ENCODE peak calls at places on chromosomes 5 and 9, in ten cellular contexts. N, U, I, E, Z, P, H, T, B and R are unnamed samples. For H3K4me1, the result is how much of the 10 kb centered on the place peaks cover.

GRCh38 chr5:32420506-32420905 is 24.0 kb downstream of the ZFR start:
- DNase-seq in N (peak), U (no peak), I (no peak), E (no peak), Z (no peak), P (peak), H (no peak), T (no peak), B (no peak), R (no peak)

GRCh38 chr5:91865920-91866319 is 482.8 kb upstream of the ARRDC3 start:
- DNase-seq in N (no peak), U (no peak), I (no peak), E (no peak), Z (peak), P (no peak), H (no peak), T (no peak), B (no peak), R (no peak)

GRCh38 chr5:176697929-176698520 is 50.7 kb downstream of the TSPAN17 start:
- DNase-seq in N (no peak), U (no peak), I (no peak), E (peak), Z (peak), P (no peak), H (no peak), T (no peak), B (peak), R (no peak)

GRCh38 chr5:115342593-115343377 is 46.3 kb upstream of the CCDC112 start:
- DNase-seq in N (no peak), U (no peak), I (no peak), E (no peak), Z (no peak), P (no peak), H (no peak), T (no peak), B (no peak), R (no peak)

GRCh38 chr5:41878598-41879305 is 8.5 kb upstream of the OXCT1 start:
- DNase-seq in N (no peak), U (no peak), I (no peak), E (no peak), Z (no peak), P (no peak), H (no peak), T (no peak), B (no peak), R (no peak)

GRCh38 chr9:12809720-12810119 is 34.9 kb downstream of the LURAP1L start:
- DNase-seq in N (no peak), U (peak), I (no peak), E (no peak), Z (no peak), P (no peak), H (no peak), T (no peak), B (no peak), R (no peak)

GRCh38 chr5:16617272-16617973 is 626 bp upstream of the RETREG1 start:
- DNase-seq in N (no peak), U (no peak), I (no peak), E (peak), Z (peak), P (no peak), H (no peak), T (no peak), B (no peak), R (peak)

GRCh38 chr5:111922344-111922743 is 165.3 kb upstream of the NREP start:
- DNase-seq in N (no peak), U (no peak), I (no peak), E (no peak), Z (no peak), P (no peak), H (no peak), T (no peak), B (no peak), R (no peak)

GRCh38 chr9:34985311-34985899 is 4.1 kb upstream of the DNAJB5 start:
- DNase-seq in N (peak), U (peak), I (peak), E (no peak), Z (peak), P (peak), H (no peak), T (peak), B (peak), R (peak)

GRCh38 chr5:79773612-79774011 is 84.0 kb downstream of the CMYA5 start:
- DNase-seq in N (no peak), U (no peak), I (no peak), E (no peak), Z (no peak), P (no peak), H (no peak), T (no peak), B (no peak), R (no peak)

GRCh38 chr9:86938780-86939179 is 8.5 kb downstream of the GAS1 start:
- DNase-seq in N (no peak), U (no peak), I (no peak), E (no peak), Z (no peak), P (no peak), H (no peak), T (no peak), B (no peak), R (no peak)

GRCh38 chr5:81046041-81046440 is 85.9 kb downstream of the RASGRF2 start:
- DNase-seq in N (no peak), U (no peak), I (no peak), E (no peak), Z (no peak), P (no peak), H (no peak), T (no peak), B (no peak), R (no peak)

GRCh38 chr9:92719028-92719647 is 45.5 kb downstream of the BICD2 start:
- DNase-seq in N (no peak), U (no peak), I (no peak), E (no peak), Z (no peak), P (no peak), H (no peak), T (no peak), B (no peak), R (no peak)

GRCh38 chr9:133119039-133119438 is 2.0 kb downstream of the RALGDS start:
- DNase-seq in N (no peak), U (peak), I (no peak), E (peak), Z (no peak), P (peak), H (no peak), T (no peak), B (no peak), R (peak)

GRCh38 chr5:1779782-1780620 is 19.6 kb downstream of the MRPL36 start:
- DNase-seq in N (no peak), U (no peak), I (no peak), E (no peak), Z (no peak), P (no peak), H (no peak), T (no peak), B (no peak), R (no peak)

GRCh38 chr9:38118862-38119435 is 49.9 kb upstream of the SHB start:
- DNase-seq in N (no peak), U (no peak), I (no peak), E (no peak), Z (no peak), P (no peak), H (no peak), T (no peak), B (no peak), R (no peak)

GRCh38 chr5:168706655-168707069 is 127.5 kb upstream of the PANK3 start:
- DNase-seq in N (peak), U (peak), I (no peak), E (peak), Z (peak), P (peak), H (no peak), T (no peak), B (peak), R (no peak)

GRCh38 chr5:180353226-180353962 is at the start of gene GFPT2:
- DNase-seq in N (peak), U (peak), I (peak), E (peak), Z (peak), P (peak), H (peak), T (peak), B (peak), R (peak)

GRCh38 chr5:42423285-42424152 is at the start of gene GHR:
- DNase-seq in N (peak), U (peak), I (peak), E (peak), Z (peak), P (peak), H (peak), T (no peak), B (peak), R (peak)

GRCh38 chr9:109411069-109411761 is 86.9 kb downstream of the PTPN3 start:
- DNase-seq in N (no peak), U (no peak), I (no peak), E (no peak), Z (no peak), P (no peak), H (no peak), T (no peak), B (no peak), R (no peak)

GRCh38 chr9:78041971-78042370 is 10.4 kb upstream of the GNAQ start:
- DNase-seq in N (no peak), U (no peak), I (no peak), E (no peak), Z (no peak), P (no peak), H (no peak), T (no peak), B (no peak), R (no peak)

DNA sequence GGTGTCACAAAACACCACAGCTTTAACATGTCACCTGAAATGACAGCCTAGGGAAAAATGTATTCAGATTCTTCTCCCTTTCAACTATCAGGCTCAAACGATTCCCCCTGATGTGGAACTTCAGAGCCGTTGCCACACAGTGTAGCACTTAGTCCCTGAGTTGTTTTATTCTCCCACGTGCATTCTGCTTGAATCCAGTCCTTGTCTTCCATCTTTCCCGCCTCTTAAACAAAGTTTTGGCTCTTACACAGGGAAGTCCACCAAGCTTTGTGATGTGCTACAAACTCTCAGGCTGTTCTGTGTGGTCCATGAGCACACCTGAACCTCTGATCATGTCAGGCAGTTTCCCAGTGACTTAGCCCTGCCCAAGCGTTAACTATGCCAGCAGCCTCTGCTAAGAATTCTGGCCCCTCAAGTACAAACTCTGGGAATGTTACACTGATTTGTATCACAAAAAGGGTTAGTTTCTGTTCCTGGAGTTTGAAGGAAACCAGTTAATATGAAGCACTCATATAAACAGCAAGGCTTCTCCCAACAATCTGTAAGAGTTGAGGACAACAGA is 45.8 kb upstream of the RNF38 start:
- DNase-seq in N (no peak), U (no peak), I (no peak), E (no peak), Z (no peak), P (no peak), H (no peak), T (no peak), B (no peak), R (no peak)
- H3K4me1 ChIP-seq in N (under half), U (under half), I (under half), E (under half), Z (under half), P (under half), H (under half), T (under half), B (under half), R (under half)

DNA sequence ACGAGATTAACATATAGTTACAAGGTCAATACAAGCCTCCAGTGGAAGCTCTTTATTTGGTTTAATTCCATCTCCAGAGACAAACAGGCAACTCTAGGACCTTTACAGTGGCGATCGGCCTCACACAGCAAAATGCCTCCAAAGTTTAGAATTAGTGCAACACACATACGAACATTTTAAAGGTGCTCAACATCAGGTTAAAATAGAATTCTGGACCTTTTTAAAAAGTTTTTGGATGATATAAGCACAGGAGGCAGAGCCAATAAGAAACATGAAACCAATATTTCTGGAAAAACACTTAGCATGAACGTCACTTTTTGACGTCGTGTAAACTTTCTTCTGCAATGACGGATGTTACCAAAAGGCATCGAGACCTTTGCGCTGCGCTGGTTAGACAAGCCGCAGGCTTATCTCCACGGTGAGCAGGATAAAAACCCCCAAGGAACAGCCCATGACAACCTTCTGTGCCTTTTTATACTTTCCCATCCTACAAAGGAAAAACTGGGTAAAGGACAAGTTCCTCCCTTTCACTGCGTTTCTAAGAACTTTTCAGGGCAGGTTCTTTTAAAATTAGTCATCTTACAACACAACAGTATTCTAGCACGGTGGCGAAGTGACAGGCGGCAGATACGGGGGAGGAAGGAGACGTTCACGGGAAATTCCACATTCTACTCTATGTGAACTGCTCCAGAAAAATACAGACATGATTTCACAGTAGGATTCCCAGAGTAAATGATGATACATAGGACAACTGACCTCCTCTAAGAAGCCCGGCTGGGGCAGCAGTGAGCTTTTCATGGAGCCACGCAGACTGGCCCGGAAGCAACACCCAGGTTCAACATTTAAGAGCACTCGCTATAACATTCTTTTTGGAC is 52.2 kb downstream of the USP20 start:
- DNase-seq in N (peak), U (peak), I (no peak), E (peak), Z (no peak), P (peak), H (no peak), T (peak), B (no peak), R (no peak)
- H3K4me3 ChIP-seq in N (no peak), U (no peak), I (no peak), E (peak), Z (no peak), P (no peak), H (peak), T (peak), B (no peak), R (peak)

DNA sequence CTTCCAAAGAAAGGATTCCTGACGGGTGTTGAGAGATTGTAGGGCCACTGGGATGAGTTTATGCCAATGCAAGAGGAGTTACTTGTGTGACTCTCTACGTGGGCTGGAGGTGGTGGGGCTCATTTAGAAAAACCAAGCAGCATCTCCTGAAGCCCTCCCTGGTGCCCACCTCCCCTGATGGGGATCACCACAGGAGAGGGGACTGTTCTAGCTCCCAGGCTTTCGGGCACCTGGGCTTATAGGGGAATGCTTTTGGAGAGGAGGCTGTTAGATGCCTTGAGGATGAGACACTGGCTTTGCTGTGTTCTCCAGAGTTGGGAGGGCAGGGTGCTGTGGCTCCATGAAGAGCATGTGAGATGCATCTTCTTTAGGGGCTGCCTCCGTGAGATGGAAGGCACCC is 65.0 kb downstream of the IRX1 start:
- DNase-seq in N (no peak), U (no peak), I (no peak), E (no peak), Z (no peak), P (no peak), H (no peak), T (no peak), B (no peak), R (no peak)
- H3K27ac ChIP-seq in N (no peak), U (no peak), I (no peak), E (no peak), Z (no peak), P (no peak), H (no peak), T (no peak), B (no peak), R (no peak)

DNA sequence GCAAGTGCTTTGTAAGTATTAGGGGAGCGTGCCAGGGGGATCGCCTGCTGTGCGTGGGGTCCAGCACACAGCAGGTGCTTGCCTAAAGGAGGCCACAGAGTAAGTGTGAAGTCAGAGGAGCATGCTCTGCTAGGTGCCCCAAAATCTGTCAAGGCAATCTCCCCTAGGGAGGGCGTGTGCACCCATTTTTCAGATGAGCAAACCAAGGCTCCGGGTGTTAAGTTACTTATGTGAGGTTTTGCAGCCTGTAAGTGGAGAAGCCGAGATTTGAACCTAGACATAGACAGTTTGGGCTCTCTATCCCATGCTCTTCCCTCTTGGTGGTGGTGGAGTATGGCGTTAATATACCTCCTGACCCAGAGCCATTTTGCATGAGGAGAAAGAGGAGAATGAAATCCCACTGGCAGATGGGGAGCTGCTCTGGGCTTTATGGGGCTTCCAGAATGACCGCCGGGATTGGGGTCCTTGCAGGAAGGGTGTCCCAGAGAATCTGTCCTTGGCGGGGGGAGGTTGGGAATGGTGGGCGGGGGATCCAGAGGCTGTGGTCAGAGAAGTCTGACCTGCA is 14.1 kb downstream of the NDST1 start:
- DNase-seq in N (no peak), U (no peak), I (no peak), E (no peak), Z (no peak), P (no peak), H (no peak), T (no peak), B (no peak), R (no peak)
- H3K4me1 ChIP-seq in N (half or more), U (under half), I (under half), E (under half), Z (under half), P (under half), H (half or more), T (under half), B (under half), R (half or more)